ENCODE peak calls at places on chromosomes 3 and 15, in five cellular contexts. B is stimulated activated naive CD8-positive, alpha-beta T cell treated with anti-CD3 and anti-CD28 coated beads, Interleukin-15, amount 100 ng/mL, for 72 hours; P is heart right ventricle; T is type B pancreatic cell; A is choroid plexus epithelial cell. F is an unnamed sample.
A peak's percentile ranks its signal among the peaks of the same experiment; 100 is the strongest.

GRCh38 chr3:101836907-101837598 is 12.3 kb upstream of the NFKBIZ start:
- DNase-seq in B (no peak), T (no peak), P (no peak), A (peak; percentile 94), F (no peak)

GRCh38 chr3:8845641-8846040 is 76.2 kb upstream of the OXTR start:
- DNase-seq in T (no peak), B (no peak), A (no peak), P (no peak), F (no peak)

GRCh38 chr15:47870956-47871625 is 153.8 kb downstream of the SEMA6D start:
- DNase-seq in A (peak; percentile 57), T (no peak), B (no peak), P (no peak), F (no peak)

GRCh38 chr3:65146149-65146548 is 458.3 kb upstream of the ADAMTS9 start:
- DNase-seq in B (no peak), A (peak; percentile 92), P (no peak), T (no peak), F (no peak)

GRCh38 chr15:85706779-85707518 is 87.8 kb downstream of the KLHL25 start:
- DNase-seq in B (no peak), A (peak; percentile 90), P (no peak), T (no peak), F (peak; percentile 49)

GRCh38 chr3:46561951-46562350 is 4.2 kb downstream of the LRRC2 start:
- DNase-seq in T (no peak), B (no peak), A (no peak), P (no peak), F (no peak)

GRCh38 chr15:35654334-35654733 is 108.4 kb upstream of the DPH6 start:
- DNase-seq in B (no peak), A (no peak), T (no peak), P (no peak), F (no peak)

GRCh38 chr3:108588616-108589015 is 622 bp downstream of the CIP2A start:
- DNase-seq in B (no peak), P (no peak), A (peak; percentile 37), T (no peak), F (no peak)

GRCh38 chr3:13002398-13003124 is 70.7 kb downstream of the IQSEC1 start:
- DNase-seq in A (no peak), P (no peak), B (no peak), T (no peak), F (no peak)

GRCh38 chr15:85865070-85865684 is 70.5 kb upstream of the KLHL25 start:
- DNase-seq in A (peak; percentile 74), T (no peak), B (no peak), P (peak; percentile 24), F (peak; percentile 30)

GRCh38 chr3:45437388-45437787 is 49.0 kb downstream of the LARS2 start:
- DNase-seq in B (no peak), A (peak; percentile 15), T (no peak), P (no peak), F (no peak)

GRCh38 chr3:151226088-151226563 is 23.1 kb upstream of the GPR171 start:
- DNase-seq in A (peak; percentile 95), T (no peak), B (no peak), P (no peak), F (no peak)

GRCh38 chr3:16181361-16181760 is 6.9 kb downstream of the GALNT15 start:
- DNase-seq in T (peak; percentile 51), B (no peak), P (peak; percentile 34), A (no peak), F (peak; percentile 59)